ENCODE peak calls at places on chromosomes 5 and 9, in nine cellular contexts. I, Z, J, V, B, N, O, R and C are unnamed samples.

GRCh38 chr5:62506659-62507460 is 71.8 kb upstream of the LRRC70 start:
- DNase-seq in Z (no peak), B (no peak), O (no peak), J (no peak), I (no peak), R (no peak), V (no peak), N (no peak), C (peak; percentile 6)

GRCh38 chr5:142813208-142813607 is 43.0 kb downstream of the ARHGAP26 start:
- DNase-seq in Z (peak; percentile 28), R (no peak), O (no peak), I (no peak), V (no peak), B (no peak), J (no peak), N (no peak), C (no peak)

GRCh38 chr9:127796899-127797370 is 5.7 kb upstream of the FPGS start:
- DNase-seq in J (no peak), V (no peak), R (no peak), Z (no peak), I (no peak), N (no peak), B (peak; percentile 65), O (peak; percentile 49), C (no peak)

GRCh38 chr5:156981481-156981880 is 18.5 kb upstream of the TIMD4 start:
- DNase-seq in R (no peak), N (no peak), O (no peak), V (no peak), J (no peak), B (no peak), Z (no peak), I (no peak), C (no peak)

GRCh38 chr9:116075191-116075590 is 78.4 kb upstream of the PAPPA start:
- DNase-seq in N (no peak), I (peak; percentile 75), V (no peak), R (no peak), Z (no peak), J (no peak), O (no peak), B (peak; percentile 97), C (peak; percentile 67)

GRCh38 chr9:128160603-128160987 is 530 bp downstream of the BBLN start:
- DNase-seq in V (peak; percentile 46), Z (no peak), I (no peak), N (no peak), B (peak; percentile 30), R (no peak), O (peak; percentile 59), J (no peak), C (peak; percentile 35)

GRCh38 chr5:158874814-158875213 is 224.9 kb downstream of the EBF1 start:
- DNase-seq in V (no peak), O (no peak), N (no peak), I (no peak), Z (no peak), R (no peak), J (no peak), B (no peak), C (no peak)

GRCh38 chr5:175672976-175673648 is 15.2 kb downstream of the HRH2 start:
- DNase-seq in V (no peak), J (no peak), O (no peak), R (no peak), Z (no peak), I (no peak), B (no peak), N (no peak), C (no peak)

GRCh38 chr5:98594098-98594497 is 179.4 kb upstream of the RGMB start:
- DNase-seq in O (no peak), V (no peak), J (no peak), I (no peak), R (no peak), Z (no peak), B (no peak), N (no peak), C (no peak)

GRCh38 chr5:34687269-34688011 is 31.3 kb downstream of the RAI14 start:
- DNase-seq in V (no peak), O (no peak), J (no peak), I (no peak), N (no peak), B (peak; percentile 90), R (no peak), Z (no peak), C (no peak)

GRCh38 chr9:98642661-98643312 is 65.9 kb downstream of the GABBR2 start:
- DNase-seq in J (no peak), O (no peak), R (no peak), Z (no peak), N (no peak), B (no peak), I (no peak), V (peak; percentile 62), C (no peak)

GRCh38 chr5:111143910-111144309 is 51.8 kb downstream of the WDR36 start:
- DNase-seq in Z (peak; percentile 54), N (no peak), V (no peak), J (no peak), O (peak; percentile 88), I (peak; percentile 91), R (no peak), B (peak; percentile 73), C (peak; percentile 60)

GRCh38 chr5:178113841-178114324 is 551 bp downstream of the N4BP3 start:
- DNase-seq in B (no peak), Z (no peak), N (no peak), J (peak; percentile 53), O (no peak), R (no peak), V (peak; percentile 63), I (no peak), C (no peak)

GRCh38 chr9:127424669-127424986 is 446 bp downstream of the ZNF79 start:
- DNase-seq in R (no peak), O (no peak), V (no peak), N (no peak), Z (no peak), I (no peak), B (no peak), J (no peak), C (no peak)

GRCh38 chr5:127519527-127519926 is 2.1 kb downstream of the PRRC1 start:
- DNase-seq in O (no peak), J (no peak), I (no peak), N (no peak), Z (no peak), B (peak; percentile 30), R (no peak), V (no peak), C (no peak)
- H3K4me3 ChIP-seq in O (no peak overlapping the region), J (no peak overlapping the region), I (no peak overlapping the region), N (no peak overlapping the region), Z (no peak overlapping the region), B (no peak overlapping the region), R (peak overlapping the region; percentile 99), V (peak overlapping the region; percentile 98), C (no peak overlapping the region)

GRCh38 chr5:169003721-169004481 is 297.0 kb downstream of the SLIT3 start:
- DNase-seq in B (no peak), N (peak; percentile 78), R (no peak), I (no peak), O (peak; percentile 74), Z (no peak), J (peak; percentile 51), V (peak; percentile 52), C (no peak)

GRCh38 chr5:169004551-169004950 is 296.4 kb downstream of the SLIT3 start:
- DNase-seq in Z (no peak), O (no peak), R (no peak), V (no peak), B (no peak), I (no peak), J (no peak), N (no peak), C (no peak)

GRCh38 chr5:169006206-169006605 is 294.7 kb downstream of the SLIT3 start:
- DNase-seq in V (no peak), Z (no peak), N (no peak), R (no peak), O (no peak), J (no peak), B (no peak), I (no peak), C (no peak)

GRCh38 chr5:169002941-169003555 is 297.9 kb downstream of the SLIT3 start:
- DNase-seq in O (no peak), N (no peak), V (no peak), R (no peak), J (no peak), Z (no peak), I (no peak), B (no peak), C (no peak)

GRCh38 chr5:169001392-169001791 is 299.5 kb downstream of the SLIT3 start:
- DNase-seq in B (no peak), O (no peak), N (no peak), V (no peak), R (no peak), J (no peak), Z (no peak), I (no peak), C (no peak)
- H3K4me3 ChIP-seq in B (no peak overlapping the region), O (no peak overlapping the region), N (no peak overlapping the region), V (no peak overlapping the region), R (no peak overlapping the region), J (no peak overlapping the region), Z (no peak overlapping the region), I (no peak overlapping the region), C (no peak overlapping the region)

DNA sequence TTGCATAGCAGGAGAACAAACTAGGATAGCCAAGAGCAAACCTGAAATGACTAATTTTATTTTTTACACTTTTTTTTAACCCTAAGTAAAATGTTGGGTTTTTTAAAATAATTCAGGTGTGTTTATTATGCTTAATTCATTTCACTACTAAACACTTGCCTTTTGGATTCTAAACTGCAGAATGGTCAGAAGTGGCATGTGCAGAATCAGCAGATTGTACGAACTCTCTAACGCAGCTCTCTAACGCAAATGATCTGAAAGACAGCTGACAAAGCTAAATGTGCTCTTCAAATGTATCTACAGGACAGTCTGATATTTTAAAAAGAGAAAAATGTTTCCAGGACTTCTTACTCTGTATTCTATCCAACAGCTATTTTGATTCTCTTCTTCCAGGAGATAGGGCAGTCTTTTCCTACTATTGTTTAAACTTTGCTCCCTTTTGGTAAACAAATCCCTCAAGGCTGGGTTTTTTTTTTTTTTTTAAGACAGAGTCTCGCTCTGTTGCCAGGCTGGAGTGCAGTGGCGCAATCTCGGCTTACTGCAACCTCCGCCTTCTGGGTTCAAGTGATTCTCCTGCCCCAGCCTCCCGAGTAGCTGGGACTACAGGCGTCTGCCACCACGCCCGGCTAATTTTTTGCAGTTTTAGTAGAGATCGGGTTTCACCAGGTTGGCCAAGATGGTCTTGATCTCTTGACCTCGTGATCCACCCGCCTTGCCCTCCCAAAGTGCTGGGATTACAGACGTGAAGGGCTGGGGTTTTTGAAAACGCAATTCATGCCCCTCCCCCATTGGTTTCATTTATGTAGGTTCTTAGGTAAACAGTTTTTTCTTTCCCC is 1.3 kb downstream of the NMRK1 start:
- DNase-seq in B (no peak), N (no peak), R (peak; percentile 39), I (no peak), V (peak; percentile 58), O (peak; percentile 53), Z (no peak), J (no peak), C (peak; percentile 27)
- H3K4me3 ChIP-seq in B (peak overlapping the region; percentile 99), N (peak overlapping the region; percentile 89), R (peak overlapping the region; percentile 85), I (peak overlapping the region; percentile 95), V (peak overlapping the region; percentile 68), O (peak overlapping the region; percentile 94), Z (peak overlapping the region; percentile 92), J (peak overlapping the region; percentile 88), C (peak overlapping the region; percentile 80)

DNA sequence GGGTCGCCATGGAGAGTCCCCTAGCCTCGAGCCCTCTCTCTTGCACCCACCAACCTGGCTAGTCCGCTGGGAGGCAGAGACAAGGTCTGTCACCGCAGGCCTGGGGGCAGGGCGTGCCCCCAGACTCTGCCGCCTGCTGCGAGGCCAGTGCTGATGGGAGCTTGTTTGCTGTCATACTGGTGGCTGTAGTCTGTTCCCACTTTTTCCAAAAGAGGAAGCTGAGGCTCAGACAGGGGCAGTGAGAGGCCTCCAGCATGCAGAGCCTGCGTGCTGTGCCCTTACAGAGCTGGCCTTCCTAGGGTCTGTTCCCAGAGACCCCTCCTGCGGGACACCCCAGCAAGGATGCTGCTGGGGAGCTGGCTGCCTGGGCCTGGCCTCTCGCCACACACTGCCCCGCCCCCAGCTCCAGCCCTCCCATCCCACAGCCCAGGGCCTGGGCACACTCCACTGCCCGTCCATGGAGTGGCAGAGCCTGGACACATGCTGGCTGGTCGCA is 21.0 kb upstream of the SUSD3 start:
- DNase-seq in Z (no peak), I (no peak), R (no peak), J (no peak), V (no peak), B (no peak), O (no peak), N (no peak), C (no peak)
- H3K4me3 ChIP-seq in Z (no peak overlapping the region), I (no peak overlapping the region), R (no peak overlapping the region), J (no peak overlapping the region), V (no peak overlapping the region), B (no peak overlapping the region), O (no peak overlapping the region), N (no peak overlapping the region), C (no peak overlapping the region)